ENCODE peak calls at places on chromosome 6, in eight cellular contexts. U, Y, Z, T, R, O, P and M are unnamed samples.

GRCh38 chr6:117481278-117481925 is 1.1 kb upstream of the DCBLD1 start:
- DNase-seq in U (no peak), Y (peak), Z (no peak), T (no peak), R (no peak), O (no peak), P (peak), M (no peak)

GRCh38 chr6:52409499-52409898 is 10.6 kb upstream of the EFHC1 start:
- DNase-seq in U (no peak), Y (no peak), Z (no peak), T (no peak), R (no peak), O (no peak), P (no peak), M (no peak)

GRCh38 chr6:169240591-169241390 is 12.9 kb downstream of the THBS2 start:
- DNase-seq in U (no peak), Y (no peak), Z (no peak), T (no peak), R (no peak), O (no peak), P (no peak), M (no peak)

GRCh38 chr6:157873735-157874344 is 50.8 kb downstream of the SNX9 start:
- DNase-seq in U (no peak), Y (peak), Z (peak), T (peak), R (peak), O (peak), P (peak), M (peak)

GRCh38 chr6:61835214-61835613 is 450.8 kb downstream of the KHDRBS2 start:
- DNase-seq in U (no peak), Y (no peak), Z (no peak), T (no peak), R (no peak), O (no peak), P (no peak), M (no peak)

GRCh38 chr6:1613631-1614447 is 4.1 kb downstream of the FOXC1 start:
- DNase-seq in U (no peak), Y (peak), Z (no peak), T (peak), R (no peak), O (no peak), P (no peak), M (no peak)

GRCh38 chr6:156502969-156503504 is 274.1 kb upstream of the ARID1B start:
- DNase-seq in U (no peak), Y (no peak), Z (no peak), T (no peak), R (no peak), O (no peak), P (no peak), M (no peak)

GRCh38 chr6:86203044-86203443 is 560.4 kb upstream of the SYNCRIP start:
- DNase-seq in U (no peak), Y (no peak), Z (no peak), T (no peak), R (no peak), O (no peak), P (no peak), M (no peak)

GRCh38 chr6:12844284-12845223 is 128.0 kb downstream of the PHACTR1 start:
- DNase-seq in U (no peak), Y (no peak), Z (no peak), T (no peak), R (no peak), O (no peak), P (no peak), M (no peak)

GRCh38 chr6:71294121-71294523 is 5.5 kb downstream of the OGFRL1 start:
- DNase-seq in U (peak), Y (no peak), Z (no peak), T (no peak), R (no peak), O (peak), P (no peak), M (no peak)

GRCh38 chr6:101830501-101831031 is 437.1 kb downstream of the GRIK2 start:
- DNase-seq in U (no peak), Y (no peak), Z (no peak), T (no peak), R (no peak), O (peak), P (no peak), M (no peak)

GRCh38 chr6:17059820-17060219 is 42.0 kb upstream of the STMND1 start:
- DNase-seq in U (no peak), Y (no peak), Z (no peak), T (no peak), R (no peak), O (no peak), P (no peak), M (no peak)

GRCh38 chr6:14791525-14791924 is 454.3 kb upstream of the JARID2 start:
- DNase-seq in U (peak), Y (no peak), Z (no peak), T (no peak), R (no peak), O (no peak), P (no peak), M (no peak)

GRCh38 chr6:156718647-156719394 is 58.4 kb upstream of the ARID1B start:
- DNase-seq in U (no peak), Y (no peak), Z (no peak), T (peak), R (no peak), O (peak), P (no peak), M (no peak)

GRCh38 chr6:82017316-82017715 is 230.2 kb downstream of the IBTK start:
- DNase-seq in U (peak), Y (peak), Z (no peak), T (no peak), R (no peak), O (peak), P (no peak), M (no peak)

GRCh38 chr6:156840606-156841005 is 63.4 kb downstream of the ARID1B start:
- DNase-seq in U (no peak), Y (no peak), Z (no peak), T (no peak), R (no peak), O (peak), P (no peak), M (no peak)

GRCh38 chr6:18425218-18425617 is 38.1 kb downstream of the RNF144B start:
- DNase-seq in U (no peak), Y (no peak), Z (no peak), T (no peak), R (no peak), O (no peak), P (no peak), M (no peak)

GRCh38 chr6:90859612-90860011 is 272.7 kb upstream of the MAP3K7 start:
- DNase-seq in U (no peak), Y (no peak), Z (no peak), T (no peak), R (no peak), O (no peak), P (no peak), M (no peak)

GRCh38 chr6:79127660-79128059 is 49.6 kb upstream of the PHIP start:
- DNase-seq in U (no peak), Y (peak), Z (no peak), T (no peak), R (no peak), O (no peak), P (no peak), M (no peak)

GRCh38 chr6:87430499-87430898 is 22.7 kb downstream of the CFAP206 start:
- DNase-seq in U (no peak), Y (no peak), Z (no peak), T (no peak), R (no peak), O (no peak), P (no peak), M (no peak)

GRCh38 chr6:141267420-141267819 is 865.3 kb upstream of the GJE1 start:
- DNase-seq in U (no peak), Y (no peak), Z (no peak), T (no peak), R (no peak), O (no peak), P (no peak), M (no peak)

GRCh38 chr6:125154184-125155135 is 887 bp downstream of the TPD52L1 start:
- DNase-seq in U (no peak), Y (peak), Z (peak), T (peak), R (no peak), O (peak), P (no peak), M (no peak)

GRCh38 chr6:106194949-106195919 is 109.1 kb downstream of the PRDM1 start:
- DNase-seq in U (peak), Y (no peak), Z (no peak), T (no peak), R (no peak), O (peak), P (peak), M (no peak)

GRCh38 chr6:43078651-43079050 is 2.5 kb downstream of the PTK7 start:
- DNase-seq in U (peak), Y (no peak), Z (no peak), T (no peak), R (no peak), O (no peak), P (no peak), M (no peak)

GRCh38 chr6:7439243-7439642 is 49.6 kb downstream of the RIOK1 start:
- DNase-seq in U (no peak), Y (no peak), Z (no peak), T (no peak), R (no peak), O (no peak), P (no peak), M (peak)

GRCh38 chr6:71228461-71229041 is 60.1 kb upstream of the OGFRL1 start:
- DNase-seq in U (no peak), Y (no peak), Z (no peak), T (no peak), R (no peak), O (peak), P (no peak), M (peak)